ENCODE peak calls at places on chromosomes 13 and 19, in four cellular contexts. W, E, D and K are unnamed samples.

GRCh38 chr19:7494416-7495098 is 5.7 kb upstream of the PEX11G start:
- DNase-seq in W (peak), E (peak), D (no peak), K (no peak)

GRCh38 chr19:58407658-58408151 is 744 bp upstream of the ZNF584 start:
- DNase-seq in W (no peak), E (peak), D (no peak), K (no peak)

GRCh38 chr19:51637362-51637978 is 7.3 kb upstream of the SIGLEC5 start:
- DNase-seq in W (peak), E (peak), D (no peak), K (peak)

GRCh38 chr19:42512743-42513304 is 15.5 kb downstream of the CEACAM1 start:
- DNase-seq in W (no peak), E (no peak), D (peak), K (no peak)

GRCh38 chr13:91133941-91134772 is 213.3 kb upstream of the MIR17HG start:
- DNase-seq in W (peak), E (peak), D (no peak), K (peak)

GRCh38 chr19:41616785-41617621 is 9.9 kb downstream of the CEACAM4 start:
- DNase-seq in W (no peak), E (peak), D (no peak), K (peak)

GRCh38 chr13:20332361-20333096 is 100.4 kb upstream of the GJB6 start:
- DNase-seq in W (no peak), E (no peak), D (no peak), K (no peak)

GRCh38 chr19:57709616-57710015 is 612 bp upstream of the ZNF154 start:
- DNase-seq in W (no peak), E (no peak), D (no peak), K (no peak)

GRCh38 chr13:38687246-38688229 is 661 bp downstream of the FREM2 start:
- DNase-seq in W (no peak), E (no peak), D (no peak), K (peak)

GRCh38 chr19:17448190-17448967 is at the start of gene TMEM221:
- DNase-seq in W (peak), E (no peak), D (no peak), K (peak)

GRCh38 chr13:36297259-36297599 is 385 bp downstream of the CCDC169 start:
- DNase-seq in W (no peak), E (no peak), D (no peak), K (no peak)

GRCh38 chr13:44801990-44802389 is 187.3 kb downstream of the NUFIP1 start:
- DNase-seq in W (no peak), E (no peak), D (no peak), K (no peak)

GRCh38 chr13:21219044-21219381 is 42.6 kb downstream of the MRPL57 start:
- DNase-seq in W (no peak), E (no peak), D (no peak), K (no peak)

GRCh38 chr19:461664-462551 is 1.1 kb upstream of the SHC2 start:
- DNase-seq in W (peak), E (peak), D (no peak), K (peak)

GRCh38 chr19:30696514-30696913 is 324.3 kb downstream of the ZNF536 start:
- DNase-seq in W (peak), E (no peak), D (no peak), K (peak)

GRCh38 chr13:25165664-25166063 is 6.4 kb downstream of the AMER2 start:
- DNase-seq in W (no peak), E (no peak), D (no peak), K (no peak)

GRCh38 chr13:106573855-106574254 is 5.9 kb upstream of the ARGLU1 start:
- DNase-seq in W (no peak), E (no peak), D (no peak), K (no peak)

GRCh38 chr19:952680-953500 is 27.1 kb downstream of the ARID3A start:
- DNase-seq in W (peak), E (peak), D (no peak), K (no peak)

GRCh38 chr13:41453620-41454019 is 3.7 kb upstream of the RGCC start:
- DNase-seq in W (no peak), E (no peak), D (no peak), K (no peak)

GRCh38 chr19:28103916-28104315 is 1109.0 kb downstream of the UQCRFS1 start:
- DNase-seq in W (no peak), E (no peak), D (no peak), K (no peak)

GRCh38 chr19:5314012-5314906 is 26.4 kb downstream of the PTPRS start:
- DNase-seq in W (no peak), E (peak), D (no peak), K (no peak)

GRCh38 chr19:5407356-5407755 is 47.9 kb upstream of the ZNRF4 start:
- DNase-seq in W (peak), E (peak), D (no peak), K (peak)

GRCh38 chr19:36256853-36257511 is 42.1 kb downstream of the ZNF146 start:
- DNase-seq in W (no peak), E (no peak), D (no peak), K (no peak)

GRCh38 chr13:97275265-97275664 is 53.1 kb downstream of the MBNL2 start:
- DNase-seq in W (no peak), E (peak), D (no peak), K (no peak)

GRCh38 chr13:27137759-27138158 is 33.9 kb downstream of the USP12 start:
- DNase-seq in W (no peak), E (no peak), D (no peak), K (no peak)

GRCh38 chr13:94558721-94559120 is 37.2 kb downstream of the TGDS start:
- DNase-seq in W (peak), E (no peak), D (no peak), K (no peak)

GRCh38 chr19:50663280-50663790 is 14.1 kb downstream of the C19orf81 start:
- DNase-seq in W (no peak), E (peak), D (no peak), K (no peak)

GRCh38 chr19:12794196-12794921 is 3.1 kb downstream of the JUNB start:
- DNase-seq in W (no peak), E (no peak), D (no peak), K (no peak)

GRCh38 chr19:38556521-38557174 is 61.1 kb downstream of the MAP4K1 start:
- DNase-seq in W (peak), E (no peak), D (peak), K (no peak)
- TF ChIP-seq FOXK2 in W (no peak), E (no peak), D (no peak), K (no peak)

DNA sequence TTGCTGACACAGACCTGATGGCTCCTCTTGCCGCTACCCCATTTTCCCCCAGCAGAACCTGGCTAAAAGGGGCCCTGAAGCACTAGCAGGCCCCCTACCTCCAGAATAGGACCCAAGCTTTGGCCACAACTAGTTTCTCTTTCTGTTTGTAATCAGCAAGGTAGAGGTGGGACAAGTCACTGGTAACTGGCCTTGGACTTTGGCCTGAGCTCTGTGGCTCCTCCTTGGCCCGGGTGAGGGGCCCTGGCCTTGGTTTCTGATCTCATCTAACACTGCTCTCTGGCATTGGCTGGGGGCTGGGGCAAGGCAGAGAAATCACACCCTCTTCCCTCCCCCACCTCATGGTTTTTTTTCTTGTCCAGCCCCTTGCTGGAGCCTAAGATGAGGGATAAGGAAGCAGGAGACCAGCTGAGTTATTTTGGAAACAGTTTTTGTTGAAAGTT is 2.1 kb downstream of the CALM3 start:
- DNase-seq in W (peak), E (peak), D (no peak), K (no peak)
- TF ChIP-seq FOXK2 in W (no peak), E (no peak), D (no peak), K (no peak)

GRCh38 chr13:73303858-73304257 is 245.1 kb downstream of the KLF5 start:
- DNase-seq in W (no peak), E (no peak), D (no peak), K (no peak)
- TF ChIP-seq FOXK2 in W (no peak), E (no peak), D (no peak), K (no peak)

GRCh38 chr19:56170261-56170660 is 5.5 kb upstream of the GALP start:
- DNase-seq in W (peak), E (peak), D (no peak), K (no peak)
- TF ChIP-seq FOXK2 in W (no peak), E (no peak), D (no peak), K (no peak)

DNA sequence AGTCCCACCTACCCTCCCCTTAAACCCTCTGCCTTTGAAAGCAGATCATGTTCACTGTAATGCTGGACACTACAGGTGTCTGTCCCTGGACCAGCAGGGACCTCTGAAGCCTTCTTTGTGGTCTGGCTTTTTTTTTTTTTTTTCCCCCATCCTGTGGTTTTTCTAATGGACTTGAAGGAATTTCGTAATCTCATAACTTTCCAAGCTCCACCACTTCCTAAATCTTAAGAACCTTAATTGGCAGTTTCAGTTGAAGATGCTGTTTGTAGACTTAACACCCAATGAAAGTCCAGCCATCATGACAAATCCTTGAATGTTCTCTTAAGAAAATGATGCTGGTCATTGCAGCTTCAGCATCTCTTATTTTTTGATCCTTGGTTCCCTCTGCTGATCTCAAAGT is 45.0 kb upstream of the LRCH1 start:
- DNase-seq in W (no peak), E (no peak), D (no peak), K (no peak)
- TF ChIP-seq FOXK2 in W (no peak), E (no peak), D (no peak), K (no peak)

GRCh38 chr19:29526730-29527499 is 1.1 kb downstream of the VSTM2B start:
- DNase-seq in W (peak), E (no peak), D (no peak), K (no peak)

GRCh38 chr19:29523568-29523967 is 2.2 kb upstream of the VSTM2B start:
- DNase-seq in W (no peak), E (no peak), D (no peak), K (no peak)

GRCh38 chr19:29524201-29524911 is 1.4 kb upstream of the VSTM2B start:
- DNase-seq in W (no peak), E (no peak), D (no peak), K (no peak)

GRCh38 chr19:29525901-29526729 is at the start of gene VSTM2B:
- DNase-seq in W (no peak), E (no peak), D (no peak), K (no peak)

DNA sequence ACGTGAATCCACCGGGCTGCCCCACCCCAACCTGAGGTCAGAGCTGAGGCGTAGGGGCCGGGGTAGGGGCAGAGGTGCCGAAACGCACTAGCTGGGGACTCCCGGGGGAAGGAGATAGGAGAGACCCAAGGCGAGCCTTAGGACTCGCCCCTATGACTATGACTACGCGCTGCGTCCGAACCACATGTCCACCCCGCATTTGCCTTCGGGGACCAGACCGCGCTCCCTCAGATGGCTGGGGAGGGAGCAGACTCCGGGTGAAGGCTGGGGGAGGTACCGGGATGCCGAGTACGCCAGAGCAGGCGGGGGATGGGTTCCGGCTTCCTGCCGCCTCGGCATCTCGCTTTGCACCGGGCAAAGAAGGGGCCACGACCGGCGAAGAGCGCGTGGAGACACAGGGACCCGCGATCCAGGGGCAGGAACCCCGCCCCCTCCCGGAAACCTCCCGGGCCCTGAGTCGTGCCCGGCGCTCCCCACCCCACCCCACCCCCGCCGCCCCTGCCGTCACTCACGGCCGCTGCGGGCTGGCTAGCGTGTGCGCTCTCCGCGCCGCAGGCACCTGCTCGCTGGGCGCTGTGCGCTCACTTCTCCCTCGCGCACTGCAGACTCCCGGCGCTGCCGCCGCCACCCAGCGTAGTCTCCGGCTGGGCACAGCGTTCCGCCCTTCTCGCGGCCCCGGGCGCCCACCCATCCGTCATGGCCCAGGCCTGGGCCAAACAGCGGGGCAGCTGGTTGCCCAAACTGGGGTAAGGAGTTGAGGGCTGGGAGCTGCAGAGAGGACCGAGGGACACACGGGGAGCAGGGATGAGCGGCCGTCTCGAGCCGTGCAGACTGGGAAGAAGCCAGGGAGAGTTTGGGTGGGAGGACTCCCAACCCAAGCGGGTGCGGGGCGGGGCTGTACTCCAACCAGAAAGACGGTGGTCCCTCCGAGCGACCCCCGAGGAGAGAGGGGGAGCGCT is 603 bp upstream of the VSTM2B start:
- DNase-seq in W (no peak), E (no peak), D (no peak), K (no peak)
- TF ChIP-seq FOXK2 in W (no peak), E (no peak), D (no peak), K (no peak)